ENCODE peak calls at places on chromosomes 7 and 10, in ten cellular contexts. Z, V, P, D, A, S, J, O, U and L are unnamed samples.

GRCh38 chr7:14714161-14714728 is 188.3 kb downstream of the DGKB start:
- DNase-seq in A (no peak), D (no peak), J (no peak), U (no peak), P (no peak), O (no peak), Z (peak; percentile 50), V (no peak), S (no peak), L (no peak)

GRCh38 chr7:55052081-55052480 is 33.3 kb downstream of the EGFR start:
- DNase-seq in Z (no peak), S (no peak), D (no peak), O (no peak), J (no peak), P (peak; percentile 52), V (peak; percentile 32), U (no peak), A (no peak), L (no peak)

GRCh38 chr10:114869500-114869899 is 47.9 kb downstream of the FHIP2A start:
- DNase-seq in P (peak; percentile 64), S (no peak), O (no peak), J (no peak), D (no peak), U (no peak), Z (no peak), A (no peak), V (peak; percentile 79), L (no peak)

GRCh38 chr7:121032645-121033460 is 44.3 kb downstream of the CPED1 start:
- DNase-seq in V (no peak), U (no peak), S (no peak), D (peak; percentile 35), O (no peak), A (no peak), Z (no peak), J (no peak), P (peak; percentile 32), L (no peak)

GRCh38 chr7:25927626-25927978 is 224.4 kb upstream of the NFE2L3 start:
- DNase-seq in A (no peak), D (no peak), V (no peak), O (no peak), S (no peak), J (no peak), P (no peak), U (no peak), Z (no peak), L (no peak)

GRCh38 chr10:61642692-61643091 is 20.0 kb upstream of the CABCOCO1 start:
- DNase-seq in S (no peak), V (peak; percentile 88), P (peak; percentile 50), J (no peak), O (no peak), A (no peak), U (no peak), D (no peak), Z (no peak), L (no peak)

GRCh38 chr10:5666324-5667220 is at the start of gene ASB13:
- DNase-seq in J (peak; percentile 84), U (peak; percentile 81), S (peak; percentile 25), V (peak; percentile 81), D (peak; percentile 80), P (peak; percentile 49), A (peak; percentile 89), O (no peak), Z (peak; percentile 89), L (peak; percentile 84)

GRCh38 chr7:133633055-133633454 is 380.2 kb downstream of the EXOC4 start:
- DNase-seq in V (peak; percentile 55), O (no peak), A (no peak), P (peak; percentile 88), S (no peak), Z (no peak), U (no peak), J (no peak), D (no peak), L (no peak)

GRCh38 chr10:80613466-80613865 is 75.8 kb downstream of the SH2D4B start:
- DNase-seq in D (no peak), V (no peak), P (no peak), Z (no peak), A (no peak), O (no peak), J (no peak), S (no peak), U (no peak), L (no peak)

GRCh38 chr7:96499532-96499931 is 177.6 kb upstream of the SLC25A13 start:
- DNase-seq in U (no peak), J (no peak), P (no peak), D (no peak), O (no peak), A (no peak), S (no peak), V (peak; percentile 23), Z (no peak), L (no peak)

GRCh38 chr10:24894728-24895127 is 57.7 kb downstream of the PRTFDC1 start:
- DNase-seq in O (no peak), U (no peak), J (no peak), S (peak; percentile 29), A (no peak), Z (no peak), P (no peak), V (no peak), D (no peak), L (no peak)

GRCh38 chr10:5297466-5297865 is 67.3 kb upstream of the UCN3 start:
- DNase-seq in Z (no peak), S (peak; percentile 33), V (peak; percentile 52), U (peak; percentile 30), D (no peak), O (no peak), A (no peak), J (no peak), P (peak; percentile 30), L (peak; percentile 77)

GRCh38 chr10:108166401-108166800 is 1001.9 kb upstream of the SORCS1 start:
- DNase-seq in V (no peak), P (peak; percentile 88), D (no peak), J (no peak), S (no peak), A (no peak), O (no peak), Z (no peak), U (no peak), L (no peak)

DNA sequence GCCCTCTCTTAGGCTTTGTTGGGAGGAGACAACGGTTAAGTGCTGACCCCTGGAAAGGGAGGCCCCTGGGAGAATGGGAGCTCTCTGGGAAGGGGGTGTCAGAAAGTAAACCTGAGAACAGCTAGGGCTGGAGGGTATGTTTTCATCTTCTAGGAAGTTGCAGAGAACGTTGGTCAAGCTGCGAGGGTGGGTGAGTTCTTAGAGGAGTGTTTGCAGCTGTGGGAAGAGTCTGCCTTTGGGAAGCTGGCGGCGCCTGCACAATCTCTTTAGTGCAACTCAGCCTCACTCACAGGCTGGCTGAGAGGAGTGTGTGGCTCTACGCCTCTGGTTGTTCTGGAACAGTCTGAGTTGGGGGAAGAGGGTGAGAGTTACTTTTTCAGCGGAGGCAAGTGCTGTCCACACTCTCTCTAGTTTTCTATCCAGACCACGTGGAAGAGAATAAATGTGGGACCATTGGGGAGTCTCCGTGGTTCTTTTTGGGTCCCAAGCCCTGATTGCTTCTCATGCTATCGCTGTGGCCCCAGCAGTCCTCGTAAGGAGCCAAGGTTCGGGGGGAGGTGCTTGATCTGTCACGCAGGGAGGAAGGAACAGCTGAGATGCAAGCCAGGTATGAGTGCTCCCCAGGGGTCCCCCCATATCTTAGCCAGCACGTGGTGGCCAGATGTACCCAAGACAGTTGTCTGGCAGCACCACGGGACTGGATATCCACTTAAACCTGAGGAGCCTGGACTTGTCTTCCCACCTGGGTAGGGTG is 237.2 kb downstream of the BUB3 start:
- DNase-seq in D (no peak), S (no peak), U (no peak), O (no peak), V (no peak), P (no peak), J (no peak), Z (no peak), A (peak; percentile 3), L (no peak)
- H3K4me1 ChIP-seq in D (no peaks in the 10 kb centered on the region), S (no peaks in the 10 kb centered on the region), U (no peaks in the 10 kb centered on the region), O (no peaks in the 10 kb centered on the region), V (no peaks in the 10 kb centered on the region), P (no peaks in the 10 kb centered on the region), J (no peaks in the 10 kb centered on the region), Z (no peaks in the 10 kb centered on the region), A (no peaks in the 10 kb centered on the region), L (no peaks in the 10 kb centered on the region)

GRCh38 chr7:6183006-6183405 is 89.4 kb downstream of the CYTH3 start:
- DNase-seq in A (no peak), V (no peak), J (no peak), U (no peak), D (no peak), O (no peak), P (no peak), Z (no peak), S (no peak), L (no peak)
- H3K4me1 ChIP-seq in A (peaks cover 4% of the 10 kb centered on the region), V (peaks cover 14% of the 10 kb centered on the region), J (no peaks in the 10 kb centered on the region), U (peaks cover 13% of the 10 kb centered on the region), D (peaks cover 10% of the 10 kb centered on the region), O (no peaks in the 10 kb centered on the region), P (no peaks in the 10 kb centered on the region), Z (peaks cover 5% of the 10 kb centered on the region), S (no peaks in the 10 kb centered on the region), L (peaks cover 20% of the 10 kb centered on the region)

GRCh38 chr10:110504111-110504735 is 6.5 kb downstream of the DUSP5 start:
- DNase-seq in V (peak; percentile 85), Z (peak; percentile 61), O (peak; percentile 36), P (peak; percentile 52), S (peak; percentile 18), D (no peak), A (no peak), U (no peak), J (peak; percentile 44), L (peak; percentile 70)

GRCh38 chr10:110503528-110504110 is 5.9 kb downstream of the DUSP5 start:
- DNase-seq in U (no peak), Z (no peak), V (no peak), S (no peak), O (no peak), A (no peak), J (no peak), P (no peak), D (no peak), L (no peak)

GRCh38 chr10:110501142-110501937 is 3.6 kb downstream of the DUSP5 start:
- DNase-seq in D (peak; percentile 88), P (peak; percentile 92), Z (peak; percentile 76), U (peak; percentile 91), A (peak; percentile 81), O (peak; percentile 75), S (no peak), V (peak; percentile 94), J (peak; percentile 65), L (peak; percentile 88)

GRCh38 chr10:110502072-110502845 is 4.6 kb downstream of the DUSP5 start:
- DNase-seq in D (no peak), U (no peak), P (no peak), J (no peak), S (no peak), V (no peak), A (no peak), O (no peak), Z (no peak), L (no peak)

GRCh38 chr10:110502851-110503301 is 5.2 kb downstream of the DUSP5 start:
- DNase-seq in Z (peak; percentile 67), U (peak; percentile 40), S (no peak), D (peak; percentile 71), O (peak; percentile 89), J (no peak), P (peak; percentile 55), V (peak; percentile 55), A (no peak), L (peak; percentile 40)
- H3K4me1 ChIP-seq in Z (peaks cover 32% of the 10 kb centered on the region), U (peaks cover 97% of the 10 kb centered on the region), S (peaks cover 42% of the 10 kb centered on the region), D (peaks cover 82% of the 10 kb centered on the region), O (peaks cover 23% of the 10 kb centered on the region), J (peaks cover 52% of the 10 kb centered on the region), P (peaks cover 45% of the 10 kb centered on the region), V (peaks cover 63% of the 10 kb centered on the region), A (peaks cover 40% of the 10 kb centered on the region), L (no peaks in the 10 kb centered on the region)

GRCh38 chr7:99129536-99129935 is 14.4 kb downstream of the SMURF1 start:
- DNase-seq in J (no peak), S (no peak), D (no peak), U (no peak), P (no peak), Z (no peak), V (no peak), O (no peak), A (no peak), L (no peak)
- H3K4me1 ChIP-seq in J (peaks cover 71% of the 10 kb centered on the region), S (peaks cover 8% of the 10 kb centered on the region), D (peaks cover 52% of the 10 kb centered on the region), U (peaks cover 70% of the 10 kb centered on the region), P (peaks cover 26% of the 10 kb centered on the region), Z (peaks cover 63% of the 10 kb centered on the region), V (peaks cover 52% of the 10 kb centered on the region), O (peaks cover 4% of the 10 kb centered on the region), A (peaks cover 3% of the 10 kb centered on the region), L (peaks cover 100% of the 10 kb centered on the region)